ENCODE peak calls at places on chromosomes 11 and 22, in seven cellular contexts. C is HEK293T, Q is HepG2, N is K562, W is HCT116, A is H1, X is GM12878. D is an unnamed sample.

GRCh38 chr11:11584446-11584810 is 37.4 kb downstream of the GALNT18 start:
- DNase-seq in Q (no peak), C (no peak), W (peak), N (no peak), X (no peak), A (no peak), D (no peak)

GRCh38 chr11:3865388-3866193 is 10.1 kb downstream of the STIM1 start:
- DNase-seq in W (no peak), N (peak), C (no peak), A (no peak), X (no peak), Q (no peak), D (no peak)

GRCh38 chr11:697028-697491 is 1.4 kb downstream of the TMEM80 start:
- DNase-seq in N (no peak), A (no peak), X (peak), Q (no peak), C (no peak), W (no peak), D (no peak)

GRCh38 chr11:109939176-109939810 is 153.9 kb upstream of the ZC3H12C start:
- DNase-seq in C (peak), X (no peak), Q (peak), W (peak), N (peak), A (no peak), D (no peak)

GRCh38 chr11:59247535-59248227 is 35.0 kb upstream of the MPEG1 start:
- DNase-seq in Q (no peak), W (no peak), C (no peak), X (no peak), N (no peak), A (no peak), D (no peak)

GRCh38 chr11:122440783-122441701 is 214.5 kb upstream of the UBASH3B start:
- DNase-seq in N (no peak), A (no peak), C (no peak), X (no peak), Q (no peak), W (no peak), D (peak)

GRCh38 chr22:31561238-31561887 is 65.0 kb downstream of the SFI1 start:
- DNase-seq in W (peak), A (peak), Q (peak), X (no peak), C (peak), N (peak), D (peak)

GRCh38 chr11:46701078-46701654 is 335 bp downstream of the ZNF408 start:
- DNase-seq in X (no peak), A (no peak), C (no peak), W (no peak), N (peak), Q (no peak), D (no peak)

GRCh38 chr11:13486926-13487660 is 8.7 kb downstream of the PTH start:
- DNase-seq in X (no peak), C (no peak), A (no peak), W (no peak), N (peak), Q (peak), D (peak)

GRCh38 chr11:134440851-134441645 is 29.0 kb upstream of the B3GAT1 start:
- DNase-seq in W (no peak), Q (no peak), A (no peak), N (no peak), X (no peak), C (no peak), D (no peak)

GRCh38 chr11:117832511-117832910 is 8.0 kb upstream of the FXYD2 start:
- DNase-seq in C (no peak), X (no peak), N (no peak), Q (no peak), A (no peak), W (no peak), D (no peak)

GRCh38 chr11:36055356-36055755 is 111.5 kb downstream of the LDLRAD3 start:
- DNase-seq in C (no peak), W (no peak), A (no peak), N (no peak), Q (no peak), X (no peak), D (no peak)

GRCh38 chr11:82003024-82003423 is 730.6 kb downstream of the FAM181B start:
- DNase-seq in C (no peak), W (no peak), A (no peak), X (no peak), Q (no peak), N (no peak), D (no peak)

GRCh38 chr22:18024956-18025720 is 777 bp upstream of the MICAL3 start:
- DNase-seq in A (no peak), X (no peak), W (no peak), N (no peak), C (no peak), Q (no peak), D (no peak)

GRCh38 chr11:8374716-8375115 is 111.0 kb upstream of the LMO1 start:
- DNase-seq in A (no peak), W (no peak), X (no peak), Q (no peak), C (no peak), N (no peak), D (no peak)

GRCh38 chr22:37843746-37844089 is 416 bp downstream of the ANKRD54 start:
- DNase-seq in X (no peak), W (no peak), C (peak), A (no peak), Q (no peak), N (peak), D (peak)

GRCh38 chr11:18492888-18493287 is 33.9 kb downstream of the TSG101 start:
- DNase-seq in Q (no peak), A (no peak), C (no peak), N (peak), X (no peak), W (no peak), D (no peak)

GRCh38 chr11:18495703-18496102 is 31.0 kb downstream of the TSG101 start:
- DNase-seq in N (no peak), C (no peak), W (no peak), X (no peak), Q (no peak), A (no peak), D (no peak)

GRCh38 chr11:18493310-18493709 is 33.4 kb downstream of the TSG101 start:
- DNase-seq in A (no peak), X (no peak), Q (no peak), N (no peak), W (no peak), C (no peak), D (no peak)

GRCh38 chr11:18498039-18498438 is 28.7 kb downstream of the TSG101 start:
- DNase-seq in X (no peak), C (no peak), N (no peak), W (no peak), Q (no peak), A (no peak), D (no peak)

DNA sequence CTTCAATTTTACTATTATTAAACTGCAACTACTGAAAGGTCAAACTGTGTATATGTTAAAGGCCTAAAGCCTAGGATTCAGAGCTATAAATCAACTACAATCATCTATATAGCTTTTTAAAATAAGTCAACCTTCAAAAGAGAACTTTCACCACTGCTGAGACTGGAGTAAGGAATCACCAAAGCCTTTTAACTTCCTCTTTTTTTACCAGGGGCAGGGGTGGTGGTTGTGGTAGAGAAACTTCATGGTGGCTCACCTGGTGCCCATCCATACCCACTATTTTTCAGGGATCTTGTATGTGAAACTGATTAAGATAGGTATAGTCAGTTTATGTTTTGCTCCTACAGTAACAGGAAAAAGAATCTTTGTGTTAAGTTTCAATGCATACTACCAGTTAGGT is 31.5 kb downstream of the TSG101 start:
- DNase-seq in X (no peak), A (no peak), N (no peak), C (no peak), Q (no peak), W (no peak), D (no peak)
- TF ChIP-seq SP1 in X (no peak), A (no peak), N (no peak), C (no peak), Q (no peak), W (no peak), D (no peak)

GRCh38 chr11:65883058-65883761 is 3.6 kb downstream of the CTSW start:
- DNase-seq in X (no peak), N (no peak), W (no peak), A (no peak), C (no peak), Q (no peak), D (no peak)
- TF ChIP-seq SP1 in X (no peak), N (no peak), W (no peak), A (no peak), C (no peak), Q (no peak), D (no peak)

GRCh38 chr11:62604460-62605130 is 2.9 kb upstream of the MTA2 start:
- DNase-seq in W (no peak), Q (peak), N (no peak), A (no peak), C (no peak), X (no peak), D (peak)
- TF ChIP-seq SP1 in W (no peak), Q (no peak), N (no peak), A (no peak), C (no peak), X (no peak), D (no peak)

DNA sequence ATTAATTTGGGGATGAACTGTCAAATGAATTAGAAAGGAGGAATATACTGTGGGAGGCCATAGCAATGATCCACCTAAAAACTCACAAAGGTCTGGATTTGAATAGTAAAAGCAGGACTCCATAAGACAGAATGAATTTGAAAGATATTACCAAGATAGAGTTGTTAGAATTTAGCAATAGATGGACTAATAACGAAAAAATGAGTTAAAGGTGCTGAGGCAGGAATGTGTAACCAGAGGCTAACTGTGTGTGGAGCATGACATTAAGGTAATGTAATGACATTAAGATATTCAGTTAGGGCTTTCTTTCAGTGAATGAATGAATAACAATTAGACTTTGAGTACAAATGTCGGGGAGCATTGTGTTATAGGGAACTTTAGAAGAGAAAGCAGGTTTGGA is 51.3 kb downstream of the AASDHPPT start:
- DNase-seq in Q (no peak), W (no peak), A (no peak), X (no peak), C (no peak), N (no peak), D (no peak)
- TF ChIP-seq SP1 in Q (no peak), W (no peak), A (no peak), X (no peak), C (no peak), N (no peak), D (no peak)

GRCh38 chr11:34344410-34345011 is 13.3 kb downstream of the ABTB2 start:
- DNase-seq in Q (no peak), X (no peak), C (no peak), A (no peak), W (peak), N (no peak), D (no peak)
- TF ChIP-seq SP1 in Q (no peak), X (no peak), C (no peak), A (no peak), W (no peak), N (no peak), D (no peak)

GRCh38 chr11:129267716-129268115 is 75.6 kb upstream of the ARHGAP32 start:
- DNase-seq in N (no peak), A (no peak), Q (no peak), C (no peak), W (no peak), X (no peak), D (no peak)
- TF ChIP-seq SP1 in N (no peak), A (no peak), Q (no peak), C (no peak), W (no peak), X (no peak), D (no peak)

GRCh38 chr11:94649254-94649653 is 82.1 kb downstream of the PIWIL4 start:
- DNase-seq in C (no peak), W (no peak), N (no peak), X (no peak), A (no peak), Q (no peak), D (no peak)

GRCh38 chr11:94649925-94650623 is 82.9 kb downstream of the PIWIL4 start:
- DNase-seq in X (no peak), W (no peak), N (no peak), A (peak), C (no peak), Q (no peak), D (no peak)

GRCh38 chr11:94652735-94653284 is 85.6 kb downstream of the PIWIL4 start:
- DNase-seq in Q (no peak), X (no peak), A (no peak), C (no peak), W (no peak), N (no peak), D (no peak)

GRCh38 chr11:94648789-94649188 is 81.6 kb downstream of the PIWIL4 start:
- DNase-seq in C (no peak), N (no peak), Q (no peak), X (no peak), W (no peak), A (no peak), D (no peak)

GRCh38 chr11:94650756-94651155 is 83.6 kb downstream of the PIWIL4 start:
- DNase-seq in X (no peak), A (no peak), C (no peak), N (no peak), Q (no peak), W (no peak), D (no peak)
- TF ChIP-seq SP1 in X (no peak), A (no peak), C (no peak), N (no peak), Q (no peak), W (no peak), D (no peak)

GRCh38 chr11:88552377-88553029 is 215.0 kb upstream of the CTSC start:
- DNase-seq in C (peak), W (peak), N (peak), X (peak), A (peak), Q (peak), D (peak)

GRCh38 chr11:88555018-88555828 is 217.7 kb upstream of the CTSC start:
- DNase-seq in N (no peak), A (no peak), Q (no peak), W (peak), C (no peak), X (no peak), D (no peak)

GRCh38 chr11:88555829-88556202 is 218.3 kb upstream of the CTSC start:
- DNase-seq in W (no peak), Q (no peak), X (no peak), C (no peak), A (no peak), N (no peak), D (no peak)

DNA sequence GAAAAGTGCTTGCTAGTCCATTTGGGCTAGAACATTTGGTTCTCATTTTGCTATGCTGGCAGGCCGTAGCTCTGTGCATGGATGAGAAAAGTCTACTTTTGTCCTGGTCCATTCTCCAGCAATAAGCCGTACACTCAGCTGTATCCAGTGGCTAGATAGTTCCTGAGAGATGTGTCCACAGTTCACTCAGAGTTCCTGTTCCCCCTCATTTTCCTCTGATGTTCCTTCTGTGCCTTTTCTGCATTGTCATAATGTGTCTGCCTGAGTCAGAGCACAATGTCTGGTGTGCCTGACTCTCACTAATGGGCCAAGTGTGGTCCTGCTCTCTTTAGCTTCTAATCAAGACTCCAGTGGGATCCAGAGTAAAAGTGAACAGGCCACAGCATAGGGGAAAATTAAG is 215.7 kb upstream of the CTSC start:
- DNase-seq in W (no peak), X (no peak), A (no peak), N (no peak), C (no peak), Q (no peak), D (no peak)
- TF ChIP-seq SP1 in W (no peak), X (no peak), A (no peak), N (no peak), C (no peak), Q (no peak), D (no peak)

DNA sequence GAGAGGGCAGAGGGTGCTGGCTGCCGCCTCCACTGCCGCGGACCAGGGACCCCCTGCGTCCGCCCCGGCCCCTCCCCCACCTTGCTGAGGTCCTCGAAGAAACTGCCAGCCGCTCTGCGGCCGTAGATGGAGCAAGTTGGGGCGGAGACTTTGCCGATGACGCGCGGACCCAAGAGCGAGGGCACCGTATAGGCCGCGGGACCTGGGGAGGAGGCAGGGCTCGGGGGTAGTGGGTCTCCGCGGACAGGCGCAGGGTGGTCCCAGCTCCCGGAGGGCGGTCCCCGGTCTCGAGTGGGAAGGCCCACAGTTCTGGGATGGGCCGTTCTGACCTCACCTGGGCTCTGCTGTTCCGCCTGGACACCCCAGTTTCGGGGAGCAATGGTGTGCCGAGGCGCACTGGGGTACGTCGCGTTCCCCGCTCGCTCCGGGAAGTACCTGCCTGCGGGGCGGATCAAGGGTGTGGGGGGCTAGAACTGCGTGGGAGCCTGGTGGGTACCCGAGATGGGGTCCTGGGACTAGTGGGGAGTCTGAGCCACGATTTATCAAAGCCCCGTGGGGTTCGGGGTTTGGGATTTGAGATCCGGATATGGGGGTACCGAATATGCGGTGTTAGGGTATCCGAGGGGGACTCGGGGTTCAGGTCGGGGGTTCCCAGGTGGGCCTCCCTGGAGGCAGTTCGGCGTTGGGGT is 1.2 kb upstream of the TYMP start:
- DNase-seq in A (no peak), N (no peak), Q (peak), W (peak), C (no peak), X (no peak), D (peak)
- TF ChIP-seq SP1 in A (no peak), N (no peak), Q (no peak), W (no peak), C (no peak), X (no peak), D (no peak)

GRCh38 chr11:123645576-123645975 is 8.8 kb downstream of the SCN3B start:
- DNase-seq in X (no peak), W (no peak), N (no peak), C (no peak), Q (no peak), A (no peak), D (no peak)

GRCh38 chr11:123640029-123640428 is 14.4 kb downstream of the SCN3B start:
- DNase-seq in X (no peak), W (no peak), Q (no peak), A (no peak), C (no peak), N (no peak), D (no peak)

GRCh38 chr11:123642435-123642834 is 12.0 kb downstream of the SCN3B start:
- DNase-seq in W (no peak), C (no peak), Q (no peak), N (no peak), A (no peak), X (no peak), D (peak)

GRCh38 chr11:123641495-123641840 is 13.0 kb downstream of the SCN3B start:
- DNase-seq in C (no peak), N (no peak), X (no peak), Q (no peak), A (no peak), W (no peak), D (no peak)

GRCh38 chr11:123640677-123641494 is 13.5 kb downstream of the SCN3B start:
- DNase-seq in A (no peak), X (no peak), Q (peak), C (peak), W (no peak), N (peak), D (peak)
- TF ChIP-seq SP1 in A (no peak), X (no peak), Q (no peak), C (no peak), W (no peak), N (no peak), D (no peak)

D was measured in WTC11.